ENCODE peak calls at places on chromosomes 13 and 19, in five cellular contexts. One of them, this sample, is unnamed.

GRCh38 chr13:98994080-98994479 is 16.2 kb upstream of the DOCK9 start:
- DNase-seq in H1: no peak
- DNase-seq in K562: no peak
- DNase-seq in IMR-90: no peak
- DNase-seq in HepG2: no peak
- DNase-seq in this sample: no peak

GRCh38 chr13:106535552-106536243 is at the start of gene EFNB2:
- DNase-seq in H1: peak; percentile 76
- DNase-seq in K562: peak; percentile 97
- DNase-seq in IMR-90: peak; percentile 88
- DNase-seq in HepG2: peak; percentile 67
- DNase-seq in this sample: peak; percentile 83

GRCh38 chr19:16012552-16012951 is 63.7 kb upstream of the TPM4 start:
- DNase-seq in IMR-90: no peak
- DNase-seq in K562: no peak
- DNase-seq in HepG2: no peak
- DNase-seq in H1: no peak
- DNase-seq in this sample: no peak

GRCh38 chr13:20178156-20178555 is 14.6 kb downstream of the GJB2 start:
- DNase-seq in HepG2: no peak
- DNase-seq in IMR-90: no peak
- DNase-seq in K562: no peak
- DNase-seq in H1: no peak
- DNase-seq in this sample: no peak

GRCh38 chr13:34627905-34628682 is 314.0 kb upstream of the NBEA start:
- DNase-seq in IMR-90: no peak
- DNase-seq in H1: no peak
- DNase-seq in K562: no peak
- DNase-seq in HepG2: no peak
- DNase-seq in this sample: no peak

GRCh38 chr19:3387645-3388589 is 21.5 kb downstream of the NFIC start:
- DNase-seq in IMR-90: peak; percentile 39
- DNase-seq in H1: no peak
- DNase-seq in K562: no peak
- DNase-seq in HepG2: no peak
- DNase-seq in this sample: peak; percentile 44

GRCh38 chr13:80235131-80235530 is 105.8 kb downstream of the SPRY2 start:
- DNase-seq in HepG2: no peak
- DNase-seq in K562: no peak
- DNase-seq in H1: no peak
- DNase-seq in IMR-90: no peak
- DNase-seq in this sample: no peak

GRCh38 chr19:55383279-55383788 is 758 bp downstream of the TMEM238 start:
- DNase-seq in H1: no peak
- DNase-seq in IMR-90: no peak
- DNase-seq in HepG2: no peak
- DNase-seq in K562: no peak
- DNase-seq in this sample: no peak

GRCh38 chr13:51212808-51213728 is 9.1 kb upstream of the FAM124A start:
- DNase-seq in HepG2: no peak
- DNase-seq in H1: no peak
- DNase-seq in IMR-90: no peak
- DNase-seq in K562: no peak
- DNase-seq in this sample: no peak

GRCh38 chr19:12034610-12035009 is 869 bp downstream of the ZNF433 start:
- DNase-seq in IMR-90: no peak
- DNase-seq in H1: no peak
- DNase-seq in K562: no peak
- DNase-seq in HepG2: no peak
- DNase-seq in this sample: no peak

GRCh38 chr19:28465317-28466086 is 747.4 kb downstream of the UQCRFS1 start:
- DNase-seq in HepG2: no peak
- DNase-seq in H1: no peak
- DNase-seq in IMR-90: no peak
- DNase-seq in K562: no peak
- DNase-seq in this sample: no peak

GRCh38 chr19:5838437-5839311 is 828 bp downstream of the FUT6 start:
- DNase-seq in IMR-90: no peak
- DNase-seq in H1: no peak
- DNase-seq in HepG2: no peak
- DNase-seq in K562: no peak
- DNase-seq in this sample: no peak

GRCh38 chr19:44988896-44989563 is 12.2 kb upstream of the RELB start:
- DNase-seq in HepG2: peak; percentile 52
- DNase-seq in IMR-90: peak; percentile 62
- DNase-seq in K562: peak; percentile 75
- DNase-seq in H1: no peak
- DNase-seq in this sample: peak; percentile 75

GRCh38 chr19:10863107-10863700 is 8.1 kb upstream of the CARM1 start:
- DNase-seq in K562: peak; percentile 19
- DNase-seq in HepG2: peak; percentile 56
- DNase-seq in IMR-90: no peak
- DNase-seq in H1: no peak
- DNase-seq in this sample: no peak

GRCh38 chr19:1618157-1619093 is 13.2 kb upstream of the UQCR11 start:
- DNase-seq in H1: peak; percentile 54
- DNase-seq in K562: peak; percentile 63
- DNase-seq in IMR-90: no peak
- DNase-seq in HepG2: peak; percentile 41
- DNase-seq in this sample: peak; percentile 62

GRCh38 chr13:102580552-102581169 is 16.1 kb upstream of the TPP2 start:
- DNase-seq in K562: peak; percentile 39
- DNase-seq in HepG2: peak; percentile 55
- DNase-seq in IMR-90: peak; percentile 80
- DNase-seq in H1: no peak
- DNase-seq in this sample: peak; percentile 65

GRCh38 chr19:48868196-48868886 is at the start of gene PLEKHA4:
- DNase-seq in K562: peak; percentile 61
- DNase-seq in HepG2: no peak
- DNase-seq in H1: no peak
- DNase-seq in IMR-90: peak; percentile 49
- DNase-seq in this sample: no peak

GRCh38 chr13:31940076-31940475 is 91.5 kb upstream of the FRY start:
- DNase-seq in K562: no peak
- DNase-seq in H1: no peak
- DNase-seq in HepG2: no peak
- DNase-seq in IMR-90: no peak
- DNase-seq in this sample: no peak

GRCh38 chr19:35117017-35117570 is 1.5 kb downstream of the FXYD3 start:
- DNase-seq in K562: no peak
- DNase-seq in IMR-90: no peak
- DNase-seq in H1: no peak
- DNase-seq in HepG2: no peak
- DNase-seq in this sample: no peak
- H3K4me3 ChIP-seq in K562: no peak overlapping the region
- H3K4me3 ChIP-seq in IMR-90: no peak overlapping the region
- H3K4me3 ChIP-seq in H1: no peak overlapping the region
- H3K4me3 ChIP-seq in HepG2: no peak overlapping the region
- H3K4me3 ChIP-seq in this sample: no peak overlapping the region

DNA sequence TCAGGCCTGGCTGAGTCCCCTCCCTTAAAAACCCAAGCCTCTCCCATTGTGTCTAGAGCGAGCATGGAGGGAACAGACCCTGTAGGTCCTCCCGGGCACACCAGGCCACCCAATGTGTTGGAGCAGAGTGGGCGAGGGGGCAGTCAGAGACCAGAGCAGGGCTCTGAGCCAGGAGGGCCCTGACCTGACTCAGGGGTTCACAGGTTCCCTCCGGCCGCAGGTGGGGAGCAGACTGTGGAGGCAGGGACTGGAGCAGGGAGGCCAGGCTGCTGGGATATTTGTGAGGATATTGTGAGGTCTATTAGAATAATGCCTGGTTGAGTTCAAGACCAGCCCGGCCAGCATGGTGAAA is 1.6 kb upstream of the TYROBP start:
- DNase-seq in HepG2: no peak
- DNase-seq in IMR-90: no peak
- DNase-seq in K562: no peak
- DNase-seq in H1: no peak
- DNase-seq in this sample: no peak
- TF ChIP-seq MAFK in HepG2: no peak
- TF ChIP-seq MAFK in IMR-90: no peak
- TF ChIP-seq MAFK in K562: no peak
- TF ChIP-seq MAFK in H1: no peak
- TF ChIP-seq MAFK in this sample: no peak

GRCh38 chr19:7748756-7749155 is 1.4 kb upstream of the CD209 start:
- DNase-seq in H1: peak; percentile 51
- DNase-seq in IMR-90: peak; percentile 7
- DNase-seq in HepG2: peak; percentile 14
- DNase-seq in K562: no peak
- DNase-seq in this sample: peak; percentile 54

GRCh38 chr19:7744199-7744786 is 3.0 kb downstream of the CD209 start:
- DNase-seq in K562: no peak
- DNase-seq in IMR-90: no peak
- DNase-seq in H1: no peak
- DNase-seq in HepG2: no peak
- DNase-seq in this sample: no peak

GRCh38 chr19:7748171-7748570 is 837 bp upstream of the CD209 start:
- DNase-seq in HepG2: no peak
- DNase-seq in H1: no peak
- DNase-seq in IMR-90: no peak
- DNase-seq in K562: no peak
- DNase-seq in this sample: no peak

GRCh38 chr19:7744871-7745270 is 2.5 kb downstream of the CD209 start:
- DNase-seq in H1: no peak
- DNase-seq in K562: no peak
- DNase-seq in HepG2: no peak
- DNase-seq in IMR-90: no peak
- DNase-seq in this sample: no peak

DNA sequence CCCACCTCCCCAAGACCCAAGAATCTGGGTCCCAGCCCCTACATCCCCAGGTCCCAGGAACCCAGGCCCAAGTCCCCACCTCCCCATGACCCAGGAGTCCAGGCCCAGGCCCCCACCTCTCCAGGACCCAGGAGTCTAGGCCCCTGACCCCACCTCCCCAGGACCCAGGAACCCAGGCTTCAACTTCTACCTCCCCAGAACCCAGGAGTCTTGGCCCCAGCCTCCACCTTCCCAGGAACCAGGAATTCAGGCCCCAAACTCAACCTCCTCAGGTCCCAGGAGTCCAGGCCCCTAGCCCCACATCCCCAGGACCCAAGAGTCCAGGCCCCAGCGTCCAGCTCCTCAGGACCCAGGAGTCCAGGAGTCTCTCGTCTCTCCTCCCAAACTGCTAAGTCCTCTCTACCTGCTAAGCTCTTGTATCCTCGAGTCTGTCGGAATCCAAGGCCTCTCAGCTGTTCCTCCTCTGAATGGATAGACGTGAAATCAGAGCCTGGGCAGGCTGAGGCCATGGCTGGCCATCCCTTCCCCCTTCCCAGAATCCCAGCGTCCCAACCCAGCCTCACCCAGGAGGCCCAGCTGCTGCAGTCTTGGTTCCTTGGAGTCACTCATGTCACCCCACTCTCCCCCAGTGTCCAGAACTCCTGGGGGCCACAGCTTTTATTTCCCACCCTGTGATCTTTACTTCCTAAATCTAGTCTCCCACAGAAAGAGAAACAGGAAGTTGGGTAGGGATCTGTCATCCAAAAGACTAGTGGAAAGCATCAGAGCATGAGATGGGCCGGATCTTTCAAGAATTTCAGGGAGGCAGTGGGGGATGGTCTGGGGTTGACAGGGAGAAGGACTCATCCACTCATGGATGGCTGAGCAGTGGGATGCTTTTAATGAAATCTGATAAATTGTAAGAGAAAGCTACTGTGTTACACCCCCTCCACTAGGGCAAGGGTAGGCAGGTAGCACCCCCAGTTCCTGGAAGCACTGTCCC is at the start of gene CD209:
- DNase-seq in IMR-90: no peak
- DNase-seq in HepG2: no peak
- DNase-seq in K562: no peak
- DNase-seq in H1: no peak
- DNase-seq in this sample: no peak
- H3K4me3 ChIP-seq in IMR-90: no peak within 1 kb of the TSS
- H3K4me3 ChIP-seq in HepG2: no peak within 1 kb of the TSS
- H3K4me3 ChIP-seq in K562: no peak within 1 kb of the TSS
- H3K4me3 ChIP-seq in H1: no peak within 1 kb of the TSS
- H3K4me3 ChIP-seq in this sample: no peak within 1 kb of the TSS

DNA sequence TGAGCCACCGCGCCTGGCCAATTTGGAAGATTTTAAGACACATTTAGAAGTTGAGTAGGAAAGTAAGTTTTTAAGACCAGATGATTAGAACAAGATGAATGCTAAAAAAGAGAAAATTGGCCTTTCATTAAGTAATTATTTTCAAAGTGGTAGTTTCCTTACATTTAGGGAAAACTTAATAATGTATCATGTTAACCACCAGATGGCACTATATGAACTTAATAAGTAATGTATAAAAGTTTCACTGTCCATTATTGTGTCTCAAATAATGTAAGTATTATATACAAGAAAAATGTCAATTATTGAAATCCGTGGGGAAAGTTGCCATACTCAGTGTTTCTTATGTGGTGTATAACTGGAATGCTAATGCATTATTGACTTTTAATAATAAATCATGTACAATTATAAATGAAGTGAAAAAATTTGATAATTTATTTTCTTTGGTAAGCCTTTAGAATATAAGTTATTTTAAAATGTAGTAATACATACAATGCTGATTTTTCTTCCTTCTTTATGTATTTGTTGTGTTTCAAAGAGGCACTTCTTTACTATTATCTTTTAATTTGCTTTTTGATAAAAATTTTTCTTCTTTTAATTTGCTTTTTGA is 29.2 kb downstream of the COG6 start:
- DNase-seq in K562: no peak
- DNase-seq in HepG2: peak; percentile 31
- DNase-seq in IMR-90: peak; percentile 65
- DNase-seq in H1: no peak
- DNase-seq in this sample: peak; percentile 28
- TF ChIP-seq MAFK in K562: no peak
- TF ChIP-seq MAFK in HepG2: no peak
- TF ChIP-seq MAFK in IMR-90: no peak
- TF ChIP-seq MAFK in H1: no peak
- TF ChIP-seq MAFK in this sample: no peak

GRCh38 chr13:110371550-110372465 is 64.7 kb downstream of the COL4A2 start:
- DNase-seq in K562: no peak
- DNase-seq in HepG2: no peak
- DNase-seq in IMR-90: peak; percentile 50
- DNase-seq in H1: no peak
- DNase-seq in this sample: peak; percentile 41
- H3K4me3 ChIP-seq in K562: no peak overlapping the region
- H3K4me3 ChIP-seq in HepG2: no peak overlapping the region
- H3K4me3 ChIP-seq in IMR-90: no peak overlapping the region
- H3K4me3 ChIP-seq in H1: no peak overlapping the region
- H3K4me3 ChIP-seq in this sample: no peak overlapping the region